ENCODE peak calls at places on chromosome 2, in ten cellular contexts. W is SK-N-SH, U is neural progenitor cell, D is uterus, R is body of pancreas, N is testis, G is mucosa of descending colon, E is pancreas, S is tibial nerve, V is psoas muscle. F is an unnamed sample.

GRCh38 chr2:25103287-25103871 is 61.5 kb downstream of the EFR3B start:
- DNase-seq in W (no peak), U (no peak), D (peak; percentile 40), R (no peak), N (no peak), G (no peak), E (no peak), S (no peak), V (no peak), F (no peak)

GRCh38 chr2:7070483-7070882 is 153.3 kb downstream of the RNF144A start:
- DNase-seq in W (peak; percentile 73), U (no peak), D (no peak), R (no peak), N (no peak), G (no peak), E (no peak), S (no peak), V (no peak), F (no peak)

GRCh38 chr2:234983011-234983726 is 31.4 kb downstream of the SH3BP4 start:
- DNase-seq in W (no peak), U (no peak), D (no peak), R (peak; percentile 47), N (no peak), G (no peak), E (no peak), S (no peak), V (no peak), F (no peak)

GRCh38 chr2:1910021-1910420 is 165.7 kb upstream of the PXDN start:
- DNase-seq in W (no peak), U (no peak), D (no peak), R (no peak), N (no peak), G (no peak), E (no peak), S (no peak), V (no peak), F (peak; percentile 47)

GRCh38 chr2:231198291-231199173 is at the start of gene ARMC9:
- DNase-seq in W (peak; percentile 99), U (peak; percentile 92), D (peak; percentile 78), R (peak; percentile 83), N (peak; percentile 86), G (peak; percentile 85), E (peak; percentile 75), S (peak; percentile 47), V (peak; percentile 75), F (peak; percentile 84)

GRCh38 chr2:18639756-18640453 is 50.5 kb upstream of the NT5C1B start:
- DNase-seq in W (no peak), U (no peak), D (no peak), R (no peak), N (no peak), G (no peak), E (no peak), S (no peak), V (no peak), F (no peak)

GRCh38 chr2:175282300-175282699 is 100.8 kb upstream of the ATP5MC3 start:
- DNase-seq in W (peak; percentile 64), U (peak; percentile 2), D (no peak), R (no peak), N (no peak), G (no peak), E (no peak), S (no peak), V (no peak), F (no peak)

GRCh38 chr2:98419977-98420725 is 24.5 kb upstream of the INPP4A start:
- DNase-seq in W (no peak), U (no peak), D (no peak), R (no peak), N (no peak), G (no peak), E (no peak), S (no peak), V (no peak), F (no peak)

GRCh38 chr2:48707466-48707865 is 48.1 kb downstream of the LHCGR start:
- DNase-seq in W (no peak), U (no peak), D (no peak), R (no peak), N (no peak), G (peak; percentile 59), E (no peak), S (no peak), V (no peak), F (no peak)

GRCh38 chr2:31390324-31390723 is 24.2 kb downstream of the XDH start:
- DNase-seq in W (no peak), U (no peak), D (no peak), R (no peak), N (no peak), G (no peak), E (no peak), S (no peak), V (no peak), F (no peak)

GRCh38 chr2:197838589-197838988 is 34.2 kb downstream of the PLCL1 start:
- DNase-seq in W (no peak), U (no peak), D (no peak), R (no peak), N (no peak), G (no peak), E (no peak), S (no peak), V (no peak), F (no peak)
- H3K4me3 ChIP-seq in W (peak overlapping the region; percentile 38), U (no peak overlapping the region), D (peak overlapping the region; percentile 10), R (no peak overlapping the region), N (no peak overlapping the region), G (no peak overlapping the region), E (peak overlapping the region; percentile 12), S (no peak overlapping the region), V (peak overlapping the region; percentile 43), F (peak overlapping the region; percentile 34)

GRCh38 chr2:66030553-66030952 is 404.4 kb upstream of the MEIS1 start:
- DNase-seq in W (peak; percentile 8), U (peak; percentile 40), D (no peak), R (no peak), N (no peak), G (no peak), E (no peak), S (no peak), V (no peak), F (no peak)
- TF ChIP-seq CTCF in W (peak; percentile 22), U (peak; percentile 48), D (no peak), R (peak; percentile 10), N (no peak), G (no peak), E (no peak), S (no peak), V (no peak), F (no peak)

GRCh38 chr2:10078704-10079191 is 1.5 kb downstream of the CYS1 start:
- DNase-seq in W (no peak), U (no peak), D (no peak), R (no peak), N (no peak), G (no peak), E (no peak), S (no peak), V (no peak), F (no peak)
- H3K4me3 ChIP-seq in W (peak overlapping the region; percentile 57), U (peak overlapping the region; percentile 57), D (peak overlapping the region; percentile 72), R (peak overlapping the region; percentile 60), N (peak overlapping the region; percentile 58), G (no peak overlapping the region), E (peak overlapping the region; percentile 64), S (peak overlapping the region; percentile 38), V (peak overlapping the region; percentile 64), F (peak overlapping the region; percentile 94)

DNA sequence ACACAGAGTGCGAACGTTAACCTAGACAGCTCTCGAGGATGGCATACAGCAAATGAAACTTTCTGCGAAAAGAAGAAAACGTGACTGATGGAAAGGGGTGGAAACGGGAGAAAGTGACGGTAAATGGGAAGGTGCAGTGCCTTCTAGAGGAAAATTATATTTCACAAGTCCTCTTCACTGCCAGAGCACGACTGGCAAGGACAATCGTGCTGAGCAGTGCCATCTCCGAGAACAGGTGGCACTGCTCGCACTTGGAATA is 425 bp downstream of the STAT1 start:
- DNase-seq in W (no peak), U (peak; percentile 11), D (no peak), R (peak; percentile 28), N (no peak), G (no peak), E (no peak), S (no peak), V (no peak), F (no peak)
- TF ChIP-seq CTCF in W (no peak), U (no peak), D (no peak), R (no peak), N (no peak), G (no peak), E (no peak), S (no peak), V (no peak), F (no peak)

GRCh38 chr2:128232965-128233789 is 85.5 kb downstream of the HS6ST1 start:
- DNase-seq in W (peak; percentile 97), U (peak; percentile 92), D (peak; percentile 76), R (peak; percentile 92), N (peak; percentile 89), G (peak; percentile 92), E (peak; percentile 92), S (peak; percentile 73), V (peak; percentile 89), F (peak; percentile 81)
- H3K4me3 ChIP-seq in W (peak overlapping the region; percentile 81), U (peak overlapping the region; percentile 67), D (peak overlapping the region; percentile 54), R (peak overlapping the region; percentile 36), N (peak overlapping the region; percentile 67), G (peak overlapping the region; percentile 32), E (peak overlapping the region; percentile 74), S (peak overlapping the region; percentile 59), V (peak overlapping the region; percentile 91), F (peak overlapping the region; percentile 69)

DNA sequence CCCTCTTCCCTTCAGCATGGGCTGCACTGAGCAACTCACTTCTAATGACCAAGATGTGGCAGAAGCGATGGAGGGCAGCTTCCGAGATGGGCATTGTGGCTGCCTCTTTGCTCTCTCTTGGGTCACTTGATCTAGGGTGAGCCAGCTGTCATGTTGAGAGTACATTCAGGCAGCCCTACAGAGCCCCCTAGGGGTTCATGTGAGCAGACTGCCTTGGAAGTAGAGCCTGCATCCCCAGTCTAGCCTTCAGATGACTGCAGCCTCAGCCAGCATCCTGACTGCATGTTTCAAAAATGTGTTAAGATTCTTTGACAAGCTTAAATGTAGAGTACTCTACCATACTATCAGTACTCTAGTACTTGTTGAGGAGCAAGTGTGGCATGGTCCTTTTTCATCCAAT is 143.9 kb downstream of the NCK2 start:
- DNase-seq in W (no peak), U (no peak), D (no peak), R (no peak), N (no peak), G (no peak), E (no peak), S (no peak), V (no peak), F (peak; percentile 53)
- TF ChIP-seq CTCF in W (peak; percentile 22), U (peak; percentile 21), D (no peak), R (peak; percentile 5), N (no peak), G (no peak), E (no peak), S (no peak), V (no peak), F (no peak)